ENCODE peak calls at places on chromosome 21, in six cellular contexts. N is OCI-LY7, D is GM23248, I is MM.1S, C is SK-N-SH, Q is neural progenitor cell. T is an unnamed sample. For H4K20me1, the result is how much of the 10 kb centered on the place peaks cover.

GRCh38 chr21:29888437-29888836 is 51.4 kb downstream of the GRIK1 start:
- DNase-seq in N (no peak), I (no peak), D (peak), C (no peak), Q (no peak), T (no peak)

GRCh38 chr21:29372063-29372802 is 73.5 kb downstream of the BACH1 start:
- DNase-seq in N (peak), Q (peak), I (peak), C (peak), D (peak), T (peak)

GRCh38 chr21:38956791-38957571 is 151.3 kb downstream of the ETS2 start:
- DNase-seq in D (peak), I (no peak), Q (no peak), C (no peak), N (no peak), T (peak)

GRCh38 chr21:20647603-20648002 is 350.6 kb upstream of the NCAM2 start:
- DNase-seq in Q (no peak), D (no peak), C (no peak), N (no peak), I (no peak), T (no peak)

GRCh38 chr21:37292946-37293345 is 25.8 kb upstream of the VPS26C start:
- DNase-seq in C (no peak), I (no peak), D (peak), N (no peak), Q (no peak), T (no peak)

GRCh38 chr21:36723371-36723881 is 24.5 kb downstream of the SIM2 start:
- DNase-seq in I (no peak), D (no peak), N (no peak), Q (no peak), C (no peak), T (no peak)

GRCh38 chr21:36849461-36849860 is 117.0 kb downstream of the HLCS start:
- DNase-seq in I (no peak), D (no peak), N (no peak), C (no peak), Q (no peak), T (no peak)

GRCh38 chr21:33991091-33991490 is 75.5 kb upstream of the ATP5PO start:
- DNase-seq in N (no peak), C (no peak), I (no peak), D (peak), Q (no peak), T (no peak)

GRCh38 chr21:15301014-15301413 is 236.2 kb upstream of the NRIP1 start:
- DNase-seq in C (no peak), N (peak), I (peak), Q (peak), D (peak), T (no peak)

GRCh38 chr21:45905196-45905595 is 76.4 kb upstream of the COL6A1 start:
- DNase-seq in C (no peak), I (no peak), Q (no peak), D (no peak), N (no peak), T (no peak)
- TF ChIP-seq EZH2phosphoT487 in C (no peak), I (no peak), Q (no peak), D (no peak), N (no peak), T (no peak)

GRCh38 chr21:46109251-46110221 is 11.6 kb downstream of the COL6A2 start:
- DNase-seq in Q (no peak), D (no peak), N (no peak), C (peak), I (no peak), T (no peak)
- H4K20me1 ChIP-seq in Q (under half), D (under half), N (under half), C (under half), I (under half), T (under half)

GRCh38 chr21:42474982-42475381 is 21.0 kb downstream of the RSPH1 start:
- DNase-seq in C (peak), Q (no peak), D (no peak), I (no peak), N (no peak), T (no peak)
- H3K27ac ChIP-seq in C (no peak), Q (no peak), D (no peak), I (no peak), N (no peak), T (peak)

GRCh38 chr21:42159560-42160110 is 59.3 kb upstream of the ABCG1 start:
- DNase-seq in I (no peak), D (no peak), C (no peak), N (no peak), Q (no peak), T (no peak)

GRCh38 chr21:42157606-42158310 is 61.2 kb upstream of the ABCG1 start:
- DNase-seq in Q (no peak), C (no peak), D (no peak), N (no peak), I (no peak), T (no peak)

GRCh38 chr21:42160111-42160949 is 58.6 kb upstream of the ABCG1 start:
- DNase-seq in N (no peak), C (no peak), I (no peak), Q (no peak), D (no peak), T (no peak)

GRCh38 chr21:42156690-42157605 is 62.0 kb upstream of the ABCG1 start:
- DNase-seq in Q (peak), I (no peak), D (no peak), C (peak), N (no peak), T (no peak)

GRCh38 chr21:42158846-42159245 is 60.1 kb upstream of the ABCG1 start:
- DNase-seq in N (no peak), C (no peak), Q (no peak), I (no peak), D (no peak), T (no peak)
- TF ChIP-seq EZH2phosphoT487 in N (no peak), C (no peak), Q (no peak), I (no peak), D (no peak), T (no peak)

DNA sequence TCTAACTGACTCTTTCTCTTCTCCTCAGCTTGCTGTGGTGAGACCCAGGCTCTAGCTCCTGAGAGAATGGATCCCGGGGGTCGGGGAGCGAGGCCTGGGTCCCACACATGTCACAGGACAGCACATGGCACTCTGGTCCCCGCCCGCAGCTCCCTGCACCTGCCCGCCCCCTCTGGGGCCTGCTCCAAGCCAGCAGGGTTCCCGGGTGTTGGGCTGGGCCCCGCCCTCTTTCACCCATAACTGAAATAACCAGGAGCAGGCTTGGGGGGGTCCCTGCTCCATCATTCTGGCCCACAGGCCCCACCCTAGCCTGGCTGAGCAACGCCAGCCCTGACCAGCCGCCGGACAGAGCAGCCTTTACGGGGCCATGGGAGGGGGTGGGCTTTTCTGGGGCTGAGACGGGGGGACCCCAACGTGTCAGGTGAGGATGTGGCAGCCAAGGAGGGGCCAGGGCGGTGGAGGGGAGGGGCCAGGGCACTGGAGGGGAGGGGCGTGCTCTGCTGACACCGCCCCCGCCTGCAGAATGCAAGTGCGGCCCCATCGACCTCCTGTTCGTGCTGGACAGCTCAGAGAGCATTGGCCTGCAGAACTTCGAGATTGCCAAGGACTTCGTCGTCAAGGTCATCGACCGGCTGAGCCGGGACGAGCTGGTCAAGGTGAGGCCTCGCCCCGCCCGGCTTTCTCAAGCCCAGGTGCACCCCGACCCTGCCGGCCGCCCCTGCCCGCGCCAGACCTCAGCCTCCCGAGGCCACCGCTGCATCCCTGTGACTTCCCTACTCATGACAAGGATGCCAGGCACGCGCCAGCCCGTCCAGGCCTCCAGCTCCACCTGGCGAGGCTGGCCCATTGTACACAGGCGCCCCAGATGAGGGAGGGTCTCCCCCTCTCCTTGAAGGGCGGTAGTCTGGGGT is 19.4 kb downstream of the COL6A1 start:
- DNase-seq in Q (no peak), C (no peak), D (peak), I (no peak), N (no peak), T (no peak)
- H4K20me1 ChIP-seq in Q (under half), C (under half), D (under half), I (under half), N (under half), T (under half)

GRCh38 chr21:31895069-31895851 is 22.4 kb downstream of the HUNK start:
- DNase-seq in I (no peak), N (no peak), C (no peak), D (peak), Q (no peak), T (no peak)
- H3K27ac ChIP-seq in I (no peak), N (no peak), C (peak), D (no peak), Q (no peak), T (peak)

GRCh38 chr21:45236481-45236880 is 51.2 kb downstream of the POFUT2 start:
- DNase-seq in Q (no peak), D (no peak), I (no peak), N (peak), C (no peak), T (no peak)
- TF ChIP-seq EZH2phosphoT487 in Q (no peak), D (no peak), I (no peak), N (no peak), C (no peak), T (no peak)

GRCh38 chr21:44797775-44798174 is 3.8 kb downstream of the UBE2G2 start:
- DNase-seq in I (no peak), N (no peak), Q (no peak), D (no peak), C (no peak), T (no peak)
- H4K20me1 ChIP-seq in I (under half), N (under half), Q (under half), D (under half), C (half or more), T (under half)

DNA sequence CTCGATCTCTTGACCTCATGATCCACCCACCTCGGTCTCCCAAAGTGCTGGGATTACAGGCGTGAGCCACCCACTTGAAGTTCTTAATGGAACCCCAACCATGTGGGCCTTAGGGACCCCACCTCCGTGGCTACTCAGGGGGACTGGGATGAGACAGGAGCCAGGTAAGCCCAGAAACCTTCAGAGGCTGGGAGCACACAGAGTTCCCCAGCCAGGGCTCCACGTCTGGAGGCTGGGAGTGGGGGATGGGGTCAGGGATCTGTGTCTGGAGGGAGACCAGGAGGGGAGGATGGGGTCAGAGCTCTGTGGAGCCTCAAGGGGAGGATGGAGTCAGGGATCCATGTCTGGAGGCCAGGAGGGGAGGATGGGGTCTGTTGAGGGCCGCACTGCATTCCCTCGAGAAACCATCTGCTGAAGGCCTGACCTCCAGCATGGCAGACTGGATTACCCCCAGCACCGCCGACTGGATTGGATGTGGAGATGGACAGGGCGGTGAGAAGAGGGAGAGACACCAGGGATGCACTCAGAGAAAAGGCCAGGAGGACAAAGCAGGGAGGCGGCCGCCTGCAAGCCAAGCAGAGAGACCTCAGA is 2.1 kb upstream of the FTCD start:
- DNase-seq in I (no peak), D (no peak), N (no peak), C (no peak), Q (no peak), T (peak)
- H3K27ac ChIP-seq in I (no peak), D (no peak), N (no peak), C (no peak), Q (no peak), T (no peak)